ENCODE peak calls at places on chromosomes 13 and 19, in six cellular contexts. One of them, this sample, is unnamed.

GRCh38 chr13:107266657-107267056 is 698.7 kb upstream of the ARGLU1 start:
- DNase-seq in transverse colon: no peak
- DNase-seq in HepG2: no peak
- DNase-seq in stomach: no peak
- DNase-seq in breast epithelium: no peak
- DNase-seq in spleen: no peak
- DNase-seq in this sample: no peak

GRCh38 chr13:20716951-20717350 is 13.5 kb downstream of the IL17D start:
- DNase-seq in transverse colon: no peak
- DNase-seq in HepG2: no peak
- DNase-seq in stomach: no peak
- DNase-seq in breast epithelium: no peak
- DNase-seq in spleen: no peak
- DNase-seq in this sample: no peak

GRCh38 chr13:34462843-34463242 is 479.2 kb upstream of the NBEA start:
- DNase-seq in transverse colon: no peak
- DNase-seq in HepG2: no peak
- DNase-seq in stomach: peak; percentile 29
- DNase-seq in breast epithelium: no peak
- DNase-seq in spleen: no peak
- DNase-seq in this sample: no peak

GRCh38 chr19:6209233-6209632 is 70.5 kb downstream of the MLLT1 start:
- DNase-seq in transverse colon: no peak
- DNase-seq in HepG2: no peak
- DNase-seq in stomach: no peak
- DNase-seq in breast epithelium: no peak
- DNase-seq in spleen: no peak
- DNase-seq in this sample: no peak

GRCh38 chr19:27858981-27859581 is 1353.9 kb downstream of the UQCRFS1 start:
- DNase-seq in transverse colon: no peak
- DNase-seq in HepG2: no peak
- DNase-seq in stomach: no peak
- DNase-seq in breast epithelium: no peak
- DNase-seq in spleen: no peak
- DNase-seq in this sample: peak; percentile 72

GRCh38 chr13:36549771-36550170 is 117.5 kb downstream of the CCNA1 start:
- DNase-seq in transverse colon: no peak
- DNase-seq in HepG2: no peak
- DNase-seq in stomach: no peak
- DNase-seq in breast epithelium: no peak
- DNase-seq in spleen: no peak
- DNase-seq in this sample: no peak

GRCh38 chr19:37931941-37932655 is 25.1 kb downstream of the SIPA1L3 start:
- DNase-seq in transverse colon: peak; percentile 89
- DNase-seq in HepG2: peak; percentile 84
- DNase-seq in stomach: peak; percentile 94
- DNase-seq in breast epithelium: peak; percentile 92
- DNase-seq in spleen: peak; percentile 87
- DNase-seq in this sample: no peak

GRCh38 chr19:33403221-33403972 is 29.9 kb downstream of the CEBPG start:
- DNase-seq in transverse colon: peak; percentile 45
- DNase-seq in HepG2: peak; percentile 98
- DNase-seq in stomach: peak; percentile 59
- DNase-seq in breast epithelium: peak; percentile 49
- DNase-seq in spleen: peak; percentile 58
- DNase-seq in this sample: no peak

GRCh38 chr13:114282143-114282685 is 813 bp downstream of the UPF3A start:
- DNase-seq in transverse colon: peak; percentile 44
- DNase-seq in HepG2: peak; percentile 30
- DNase-seq in stomach: peak; percentile 47
- DNase-seq in breast epithelium: peak; percentile 54
- DNase-seq in spleen: peak; percentile 90
- DNase-seq in this sample: peak; percentile 93

GRCh38 chr19:45406165-45406956 is at the start of gene POLR1G:
- DNase-seq in transverse colon: peak; percentile 84
- DNase-seq in HepG2: peak; percentile 81
- DNase-seq in stomach: peak; percentile 78
- DNase-seq in breast epithelium: peak; percentile 75
- DNase-seq in spleen: peak; percentile 94
- DNase-seq in this sample: peak; percentile 95

GRCh38 chr13:110391273-110391672 is 84.2 kb downstream of the COL4A2 start:
- DNase-seq in transverse colon: no peak
- DNase-seq in HepG2: no peak
- DNase-seq in stomach: no peak
- DNase-seq in breast epithelium: no peak
- DNase-seq in spleen: no peak
- DNase-seq in this sample: no peak

GRCh38 chr19:50419580-50420035 is 870 bp downstream of the SPIB start:
- DNase-seq in transverse colon: no peak
- DNase-seq in HepG2: no peak
- DNase-seq in stomach: no peak
- DNase-seq in breast epithelium: no peak
- DNase-seq in spleen: no peak
- DNase-seq in this sample: no peak

GRCh38 chr19:28831464-28831863 is 381.5 kb downstream of the UQCRFS1 start:
- DNase-seq in transverse colon: no peak
- DNase-seq in HepG2: no peak
- DNase-seq in stomach: no peak
- DNase-seq in breast epithelium: no peak
- DNase-seq in spleen: no peak
- DNase-seq in this sample: no peak

GRCh38 chr19:38869160-38869835 is 8.8 kb downstream of the RINL start:
- DNase-seq in transverse colon: peak; percentile 57
- DNase-seq in HepG2: no peak
- DNase-seq in stomach: no peak
- DNase-seq in breast epithelium: no peak
- DNase-seq in spleen: peak; percentile 92
- DNase-seq in this sample: no peak

GRCh38 chr13:97976551-97977375 is 23.3 kb downstream of the IPO5 start:
- DNase-seq in transverse colon: peak; percentile 16
- DNase-seq in HepG2: no peak
- DNase-seq in stomach: no peak
- DNase-seq in breast epithelium: peak; percentile 66
- DNase-seq in spleen: peak; percentile 90
- DNase-seq in this sample: no peak

GRCh38 chr13:26759907-26760834 is at the start of gene GPR12:
- DNase-seq in transverse colon: no peak
- DNase-seq in HepG2: no peak
- DNase-seq in stomach: no peak
- DNase-seq in breast epithelium: no peak
- DNase-seq in spleen: no peak
- DNase-seq in this sample: no peak

GRCh38 chr19:49999371-50000010 is 25.7 kb downstream of the VRK3 start:
- DNase-seq in transverse colon: no peak
- DNase-seq in HepG2: no peak
- DNase-seq in stomach: no peak
- DNase-seq in breast epithelium: no peak
- DNase-seq in spleen: no peak
- DNase-seq in this sample: no peak

GRCh38 chr19:3345850-3346460 is 20.4 kb upstream of the NFIC start:
- DNase-seq in transverse colon: no peak
- DNase-seq in HepG2: no peak
- DNase-seq in stomach: no peak
- DNase-seq in breast epithelium: no peak
- DNase-seq in spleen: no peak
- DNase-seq in this sample: no peak
- TF ChIP-seq POLR2A in transverse colon: no peak
- TF ChIP-seq POLR2A in HepG2: no peak
- TF ChIP-seq POLR2A in stomach: no peak
- TF ChIP-seq POLR2A in breast epithelium: no peak
- TF ChIP-seq POLR2A in spleen: no peak
- TF ChIP-seq POLR2A in this sample: no peak

GRCh38 chr13:95533545-95534135 is 18.9 kb upstream of the CLDN10 start:
- DNase-seq in transverse colon: peak; percentile 15
- DNase-seq in HepG2: no peak
- DNase-seq in stomach: peak; percentile 35
- DNase-seq in breast epithelium: no peak
- DNase-seq in spleen: no peak
- DNase-seq in this sample: no peak
- TF ChIP-seq POLR2AphosphoS5 in transverse colon: no peak
- TF ChIP-seq POLR2AphosphoS5 in HepG2: no peak
- TF ChIP-seq POLR2AphosphoS5 in stomach: no peak
- TF ChIP-seq POLR2AphosphoS5 in breast epithelium: no peak
- TF ChIP-seq POLR2AphosphoS5 in spleen: no peak
- TF ChIP-seq POLR2AphosphoS5 in this sample: no peak

GRCh38 chr13:79124183-79124582 is 281.9 kb downstream of the RBM26 start:
- DNase-seq in transverse colon: no peak
- DNase-seq in HepG2: no peak
- DNase-seq in stomach: no peak
- DNase-seq in breast epithelium: no peak
- DNase-seq in spleen: no peak
- DNase-seq in this sample: no peak

GRCh38 chr13:79119578-79120107 is 286.4 kb downstream of the RBM26 start:
- DNase-seq in transverse colon: no peak
- DNase-seq in HepG2: no peak
- DNase-seq in stomach: no peak
- DNase-seq in breast epithelium: no peak
- DNase-seq in spleen: peak; percentile 72
- DNase-seq in this sample: no peak
- H3K4me3 ChIP-seq in transverse colon: no peak overlapping the region
- H3K4me3 ChIP-seq in HepG2: no peak overlapping the region
- H3K4me3 ChIP-seq in stomach: no peak overlapping the region
- H3K4me3 ChIP-seq in breast epithelium: no peak overlapping the region
- H3K4me3 ChIP-seq in spleen: no peak overlapping the region
- H3K4me3 ChIP-seq in this sample: no peak overlapping the region

DNA sequence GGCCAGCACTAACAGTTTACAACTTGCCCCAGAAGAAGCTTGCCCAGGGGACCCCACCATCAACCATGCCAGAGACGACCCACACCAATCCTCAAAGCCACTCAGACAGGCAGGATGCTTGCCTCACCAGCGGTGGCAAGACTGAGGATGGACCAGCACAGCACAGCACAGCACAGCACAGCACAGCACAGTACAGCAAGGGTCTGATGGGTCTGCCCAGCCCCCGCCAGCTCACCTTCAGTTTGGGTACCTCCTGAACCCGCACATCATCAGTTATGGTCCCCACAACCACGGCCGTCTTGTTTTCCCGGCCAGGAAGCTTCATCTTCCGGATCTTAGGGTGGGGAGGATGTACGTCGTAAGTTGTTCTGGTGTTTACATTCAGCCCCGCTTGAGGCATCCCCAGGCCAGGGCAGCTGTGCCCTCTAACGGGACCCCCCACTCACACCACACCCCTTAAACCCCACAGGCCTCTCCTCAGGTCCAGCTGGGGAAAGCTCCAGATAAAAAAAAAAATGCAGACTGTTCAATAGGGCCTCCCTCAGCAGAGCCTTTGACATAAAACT is 1.7 kb upstream of the FAM83E start:
- DNase-seq in transverse colon: no peak
- DNase-seq in HepG2: no peak
- DNase-seq in stomach: no peak
- DNase-seq in breast epithelium: no peak
- DNase-seq in spleen: peak; percentile 70
- DNase-seq in this sample: no peak
- TF ChIP-seq POLR2A in transverse colon: no peak
- TF ChIP-seq POLR2A in HepG2: peak; percentile 31
- TF ChIP-seq POLR2A in stomach: no peak
- TF ChIP-seq POLR2A in breast epithelium: no peak
- TF ChIP-seq POLR2A in spleen: no peak
- TF ChIP-seq POLR2A in this sample: no peak

GRCh38 chr13:112905990-112906641 is 62.9 kb upstream of the MCF2L start:
- DNase-seq in transverse colon: no peak
- DNase-seq in HepG2: peak; percentile 66
- DNase-seq in stomach: peak; percentile 47
- DNase-seq in breast epithelium: peak; percentile 71
- DNase-seq in spleen: no peak
- DNase-seq in this sample: no peak
- TF ChIP-seq POLR2AphosphoS5 in transverse colon: no peak
- TF ChIP-seq POLR2AphosphoS5 in HepG2: no peak
- TF ChIP-seq POLR2AphosphoS5 in stomach: no peak
- TF ChIP-seq POLR2AphosphoS5 in breast epithelium: no peak
- TF ChIP-seq POLR2AphosphoS5 in spleen: no peak
- TF ChIP-seq POLR2AphosphoS5 in this sample: no peak

DNA sequence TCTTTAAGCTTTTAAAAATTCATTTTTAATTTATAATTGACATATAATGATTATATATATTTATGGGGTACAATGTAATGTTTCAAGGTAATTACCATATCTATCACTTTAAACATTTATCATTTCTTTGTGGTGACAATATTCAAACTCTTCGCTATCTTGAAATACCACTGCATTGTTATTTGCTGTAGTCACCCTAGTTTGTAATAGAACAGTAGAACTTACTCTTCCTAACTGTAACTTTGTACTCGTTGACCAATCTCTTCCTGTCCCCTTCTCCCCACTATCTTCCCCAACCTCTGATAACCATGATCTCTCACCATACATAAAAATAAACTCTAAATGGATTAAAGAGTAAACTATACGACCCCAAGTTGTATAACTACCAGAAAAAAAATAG is 20.4 kb downstream of the COG6 start:
- DNase-seq in transverse colon: no peak
- DNase-seq in HepG2: no peak
- DNase-seq in stomach: no peak
- DNase-seq in breast epithelium: no peak
- DNase-seq in spleen: no peak
- DNase-seq in this sample: no peak
- H3K4me3 ChIP-seq in transverse colon: no peak overlapping the region
- H3K4me3 ChIP-seq in HepG2: no peak overlapping the region
- H3K4me3 ChIP-seq in stomach: no peak overlapping the region
- H3K4me3 ChIP-seq in breast epithelium: no peak overlapping the region
- H3K4me3 ChIP-seq in spleen: no peak overlapping the region
- H3K4me3 ChIP-seq in this sample: no peak overlapping the region